ENCODE peak calls at places on chromosomes 6 and 20, in six cellular contexts. U is Caco-2, O is psoas muscle, W is testis, G is PC-9, Q is adipocyte. F is an unnamed sample.

GRCh38 chr20:51326241-51326819 is 216.2 kb downstream of the NFATC2 start:
- DNase-seq in U (peak; percentile 79), O (no peak), W (peak; percentile 75), G (no peak), Q (peak; percentile 60), F (no peak)

GRCh38 chr20:15890358-15890982 is 682.8 kb downstream of the KIF16B start:
- DNase-seq in U (no peak), O (no peak), W (no peak), G (no peak), Q (no peak), F (no peak)

GRCh38 chr20:15220009-15220656 is 882.7 kb upstream of the FLRT3 start:
- DNase-seq in U (no peak), O (no peak), W (no peak), G (no peak), Q (no peak), F (no peak)

GRCh38 chr6:140318408-140318807 is 944.0 kb upstream of the CITED2 start:
- DNase-seq in U (no peak), O (no peak), W (no peak), G (no peak), Q (no peak), F (no peak)

GRCh38 chr6:110348956-110349565 is 9.1 kb downstream of the METTL24 start:
- DNase-seq in U (no peak), O (no peak), W (no peak), G (no peak), Q (no peak), F (no peak)

GRCh38 chr6:146190581-146190980 is 161.7 kb downstream of the GRM1 start:
- DNase-seq in U (no peak), O (no peak), W (no peak), G (no peak), Q (no peak), F (no peak)

GRCh38 chr20:35216541-35216940 is 9.9 kb upstream of the MMP24 start:
- DNase-seq in U (no peak), O (no peak), W (no peak), G (no peak), Q (no peak), F (peak; percentile 22)

GRCh38 chr20:62959998-62960436 is 7.5 kb downstream of the SLC17A9 start:
- DNase-seq in U (no peak), O (no peak), W (no peak), G (no peak), Q (no peak), F (no peak)

GRCh38 chr20:48338717-48339116 is 489.1 kb downstream of the PREX1 start:
- DNase-seq in U (no peak), O (no peak), W (no peak), G (no peak), Q (peak; percentile 16), F (no peak)

GRCh38 chr6:167096991-167097390 is 25.9 kb upstream of the CCR6 start:
- DNase-seq in U (no peak), O (no peak), W (no peak), G (no peak), Q (no peak), F (no peak)

GRCh38 chr20:32052090-32052791 is at the start of gene HCK:
- DNase-seq in U (no peak), O (peak; percentile 69), W (no peak), G (no peak), Q (no peak), F (no peak)

GRCh38 chr6:88982720-88983119 is 19.3 kb upstream of the RNGTT start:
- DNase-seq in U (peak; percentile 43), O (peak; percentile 69), W (peak; percentile 43), G (no peak), Q (peak; percentile 92), F (peak; percentile 79)

GRCh38 chr20:6450841-6451240 is 316.6 kb upstream of the BMP2 start:
- DNase-seq in U (no peak), O (no peak), W (no peak), G (no peak), Q (no peak), F (no peak)

GRCh38 chr20:59157064-59157463 is 6.6 kb upstream of the ZNF831 start:
- DNase-seq in U (no peak), O (no peak), W (no peak), G (no peak), Q (no peak), F (no peak)

GRCh38 chr6:52420668-52421358 is 671 bp downstream of the EFHC1 start:
- DNase-seq in U (peak; percentile 58), O (no peak), W (peak; percentile 65), G (peak; percentile 39), Q (peak; percentile 53), F (peak; percentile 82)

GRCh38 chr6:119148825-119149525 is 70.5 kb upstream of the FAM184A start:
- DNase-seq in U (no peak), O (no peak), W (no peak), G (no peak), Q (peak; percentile 41), F (no peak)

GRCh38 chr20:53984781-53985518 is 85.4 kb downstream of the BCAS1 start:
- DNase-seq in U (no peak), O (no peak), W (no peak), G (no peak), Q (no peak), F (no peak)

DNA sequence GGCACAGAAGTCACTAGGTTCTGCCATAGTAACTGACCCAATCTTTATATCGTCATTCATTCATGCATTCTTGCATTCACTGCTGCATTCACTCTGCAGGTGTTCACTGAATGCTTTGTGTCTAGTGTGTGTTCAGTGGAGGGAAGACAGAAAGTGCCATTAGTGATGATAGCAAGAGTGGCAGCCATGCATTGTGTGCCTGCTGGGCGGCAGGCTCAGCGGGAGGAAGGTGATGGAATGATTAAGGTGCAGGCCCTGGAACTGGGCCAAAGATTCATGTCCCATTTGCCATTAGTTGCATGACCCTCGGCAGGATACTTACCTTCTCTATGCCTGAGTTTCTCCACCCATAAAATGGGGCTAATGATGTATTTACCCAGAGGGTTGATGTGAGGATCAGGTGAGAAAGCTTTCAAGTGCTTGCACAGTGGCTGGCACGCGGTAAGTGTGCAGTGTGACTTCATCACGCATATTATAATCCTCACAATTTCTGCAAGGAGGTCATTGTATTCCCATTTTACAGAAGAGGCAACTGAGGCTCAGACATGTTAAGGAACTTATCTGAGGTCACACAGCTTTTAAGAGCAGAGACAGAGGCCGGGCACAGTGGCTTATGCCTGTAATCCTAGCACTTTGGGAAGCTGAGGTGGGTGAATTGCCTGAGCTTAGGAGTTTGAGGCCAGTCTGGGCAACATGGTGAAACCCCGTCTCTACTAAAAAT is 40.2 kb downstream of the ITPR3 start:
- DNase-seq in U (no peak), O (no peak), W (no peak), G (no peak), Q (no peak), F (no peak)
- H3K36me3 ChIP-seq in U (no peaks in the 10 kb centered on the region), O (no peaks in the 10 kb centered on the region), W (no peaks in the 10 kb centered on the region), G (peaks cover 13% of the 10 kb centered on the region), Q (peaks cover 10% of the 10 kb centered on the region), F (no peaks in the 10 kb centered on the region)

GRCh38 chr6:170006524-170007467 is 255.4 kb downstream of the ERMARD start:
- DNase-seq in U (no peak), O (no peak), W (no peak), G (no peak), Q (no peak), F (no peak)
- H3K4me3 ChIP-seq in U (no peak overlapping the region), O (no peak overlapping the region), W (no peak overlapping the region), G (no peak overlapping the region), Q (no peak overlapping the region), F (no peak overlapping the region)

DNA sequence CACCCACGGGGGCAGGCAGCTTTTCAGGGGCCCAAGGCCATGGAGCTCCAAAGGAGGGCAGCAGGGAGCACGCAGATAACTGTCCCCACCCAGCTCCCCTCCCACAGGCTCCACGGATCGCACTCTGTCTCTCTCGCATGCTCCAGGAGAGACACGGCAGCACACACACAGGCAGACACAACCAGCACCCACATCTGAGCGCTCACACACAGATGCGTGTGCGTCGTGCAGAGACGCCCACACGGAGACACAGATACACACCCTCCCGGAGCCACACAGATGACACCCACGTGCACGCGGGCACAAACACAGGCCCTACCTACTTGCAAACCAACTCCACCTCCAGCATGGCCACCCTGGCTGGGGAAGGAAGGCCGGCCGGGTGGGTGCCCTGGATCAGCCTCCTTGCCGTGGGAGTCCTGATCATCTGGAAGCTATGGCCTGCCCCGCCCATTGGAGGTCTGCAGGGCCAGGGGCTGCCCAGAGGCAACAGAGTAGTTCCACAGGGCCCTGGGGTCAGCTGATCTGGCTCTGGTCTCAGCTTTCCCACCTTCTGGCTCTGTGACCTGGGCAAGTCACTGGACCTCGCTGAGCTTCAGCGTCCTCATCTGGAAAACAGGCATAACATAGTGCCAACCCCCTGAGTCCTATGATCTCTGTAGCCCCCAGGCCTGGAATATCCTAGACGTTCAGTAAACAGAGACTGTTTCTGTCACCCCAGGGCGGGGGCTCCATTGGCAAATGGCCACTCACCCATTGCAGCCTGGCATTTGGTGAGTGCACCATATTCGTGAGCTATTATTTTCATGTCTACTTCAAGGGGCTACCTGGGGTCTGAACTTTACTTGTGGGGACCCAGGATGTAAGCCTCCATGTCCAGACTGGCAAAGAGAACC is 31.6 kb downstream of the AAR2 start:
- DNase-seq in U (no peak), O (peak; percentile 11), W (no peak), G (no peak), Q (no peak), F (no peak)
- H3K27me3 ChIP-seq in U (no peaks in the 10 kb centered on the region), O (no peaks in the 10 kb centered on the region), W (no peaks in the 10 kb centered on the region), G (no peaks in the 10 kb centered on the region), Q (peaks cover 33% of the 10 kb centered on the region), F (no peaks in the 10 kb centered on the region)

GRCh38 chr6:75892384-75892783 is 143.3 kb downstream of the MYO6 start:
- DNase-seq in U (no peak), O (no peak), W (no peak), G (no peak), Q (no peak), F (no peak)
- H3K36me3 ChIP-seq in U (no peaks in the 10 kb centered on the region), O (peaks cover 10% of the 10 kb centered on the region), W (no peaks in the 10 kb centered on the region), G (no peaks in the 10 kb centered on the region), Q (peaks cover 17% of the 10 kb centered on the region), F (no peaks in the 10 kb centered on the region)

F was measured in MG63.